ENCODE peak calls at places on chromosomes 16 and 17, in five cellular contexts. Z is psoas muscle, C is adrenal gland, F is heart left ventricle, S is left lung. J is an unnamed sample.

GRCh38 chr16:11145173-11145820 is 110.7 kb downstream of the SOCS1 start:
- DNase-seq in Z (peak), C (no peak), F (no peak), S (peak), J (peak)

GRCh38 chr16:13342675-13343074 is 441.3 kb downstream of the SHISA9 start:
- DNase-seq in Z (no peak), C (no peak), F (no peak), S (no peak), J (no peak)

GRCh38 chr17:66665194-66665593 is 169.7 kb upstream of the CACNG5 start:
- DNase-seq in Z (no peak), C (no peak), F (no peak), S (no peak), J (no peak)

GRCh38 chr17:72518810-72519597 is 398.2 kb downstream of the SOX9 start:
- DNase-seq in Z (no peak), C (no peak), F (no peak), S (no peak), J (no peak)

GRCh38 chr17:64784353-64784798 is 122.3 kb upstream of the SMURF2 start:
- DNase-seq in Z (no peak), C (no peak), F (no peak), S (no peak), J (no peak)

GRCh38 chr17:18850679-18851078 is 7.3 kb upstream of the PRPSAP2 start:
- DNase-seq in Z (no peak), C (no peak), F (no peak), S (no peak), J (no peak)

GRCh38 chr17:4988168-4988567 is 693 bp upstream of the CAMTA2 start:
- DNase-seq in Z (peak), C (no peak), F (no peak), S (no peak), J (no peak)

GRCh38 chr17:249236-249993 is 68.0 kb upstream of the DOC2B start:
- DNase-seq in Z (no peak), C (peak), F (no peak), S (peak), J (no peak)

GRCh38 chr16:30355954-30356308 is 823 bp upstream of the CD2BP2 start:
- DNase-seq in Z (no peak), C (no peak), F (no peak), S (no peak), J (no peak)

GRCh38 chr16:65743558-65743957 is 621.7 kb upstream of the CDH11 start:
- DNase-seq in Z (no peak), C (no peak), F (no peak), S (no peak), J (no peak)

GRCh38 chr17:71460943-71461342 is 659.9 kb upstream of the SOX9 start:
- DNase-seq in Z (no peak), C (no peak), F (no peak), S (no peak), J (peak)

GRCh38 chr17:67260051-67260987 is 15.3 kb upstream of the HELZ start:
- DNase-seq in Z (peak), C (no peak), F (no peak), S (no peak), J (peak)

GRCh38 chr17:39704821-39705551 is 5.1 kb downstream of the ERBB2 start:
- DNase-seq in Z (no peak), C (no peak), F (no peak), S (peak), J (peak)

GRCh38 chr17:31467502-31468256 is 76.2 kb downstream of the RAB11FIP4 start:
- DNase-seq in Z (no peak), C (no peak), F (peak), S (no peak), J (no peak)

GRCh38 chr17:13727441-13728171 is 125.9 kb upstream of the HS3ST3A1 start:
- DNase-seq in Z (no peak), C (no peak), F (no peak), S (no peak), J (peak)

GRCh38 chr17:44906010-44906646 is 6.9 kb upstream of the EFTUD2 start:
- DNase-seq in Z (no peak), C (no peak), F (no peak), S (no peak), J (peak)

GRCh38 chr16:88058136-88058535 is 106.9 kb downstream of the BANP start:
- DNase-seq in Z (no peak), C (no peak), F (no peak), S (peak), J (no peak)

GRCh38 chr17:79201536-79202227 is 127.1 kb downstream of the ENGASE start:
- DNase-seq in Z (no peak), C (no peak), F (no peak), S (no peak), J (no peak)

GRCh38 chr16:25550647-25551046 is 141.1 kb upstream of the HS3ST4 start:
- DNase-seq in Z (no peak), C (no peak), F (no peak), S (no peak), J (no peak)

GRCh38 chr17:50060951-50061712 is 5.2 kb downstream of the ITGA3 start:
- DNase-seq in Z (peak), C (peak), F (peak), S (no peak), J (peak)

GRCh38 chr16:59385953-59386352 is 651.8 kb upstream of the GOT2 start:
- DNase-seq in Z (no peak), C (no peak), F (no peak), S (no peak), J (peak)

GRCh38 chr16:2483160-2483559 is 8.2 kb downstream of the TBC1D24 start:
- DNase-seq in Z (no peak), C (no peak), F (no peak), S (no peak), J (peak)

GRCh38 chr16:2825049-2825742 is 4.9 kb upstream of the ZG16B start:
- DNase-seq in Z (no peak), C (no peak), F (no peak), S (no peak), J (no peak)

GRCh38 chr17:59754547-59754946 is 47.1 kb downstream of the VMP1 start:
- DNase-seq in Z (no peak), C (no peak), F (no peak), S (no peak), J (peak)

GRCh38 chr16:8583712-8584111 is 6.6 kb downstream of the TMEM114 start:
- DNase-seq in Z (no peak), C (no peak), F (no peak), S (no peak), J (no peak)

GRCh38 chr16:49455991-49456745 is 82.6 kb downstream of the C16orf78 start:
- DNase-seq in Z (no peak), C (no peak), F (no peak), S (no peak), J (no peak)

GRCh38 chr17:65182233-65182632 is 45.1 kb downstream of the RGS9 start:
- DNase-seq in Z (no peak), C (no peak), F (no peak), S (no peak), J (no peak)

GRCh38 chr16:87042551-87043272 is 274.5 kb downstream of the C16orf95 start:
- DNase-seq in Z (no peak), C (no peak), F (no peak), S (no peak), J (no peak)

GRCh38 chr16:87635541-87636049 is 33.3 kb downstream of the JPH3 start:
- DNase-seq in Z (peak), C (peak), F (peak), S (peak), J (peak)

GRCh38 chr17:15662726-15663125 is 21.4 kb downstream of the TRIM16 start:
- DNase-seq in Z (no peak), C (no peak), F (no peak), S (no peak), J (no peak)

GRCh38 chr17:8913091-8913490 is 45.6 kb upstream of the PIK3R6 start:
- DNase-seq in Z (no peak), C (no peak), F (no peak), S (no peak), J (no peak)

GRCh38 chr17:11031787-11032186 is 193.9 kb upstream of the PIRT start:
- DNase-seq in Z (no peak), C (no peak), F (no peak), S (no peak), J (no peak)

GRCh38 chr17:48211787-48212186 is 104.2 kb downstream of the SNX11 start:
- DNase-seq in Z (no peak), C (no peak), F (no peak), S (no peak), J (no peak)

GRCh38 chr17:8698142-8699050 is 46.2 kb downstream of the CCDC42 start:
- DNase-seq in Z (peak), C (peak), F (peak), S (no peak), J (peak)

GRCh38 chr16:87864331-87864989 is 4.8 kb downstream of the SLC7A5 start:
- DNase-seq in Z (no peak), C (no peak), F (no peak), S (no peak), J (peak)

GRCh38 chr17:77427471-77427991 is 286.8 kb downstream of the SEC14L1 start:
- DNase-seq in Z (peak), C (peak), F (peak), S (no peak), J (peak)

GRCh38 chr16:73433493-73434307 is 385.8 kb upstream of the ZFHX3 start:
- DNase-seq in Z (no peak), C (no peak), F (no peak), S (no peak), J (no peak)

GRCh38 chr17:65855245-65855644 is 293.8 kb upstream of the AXIN2 start:
- DNase-seq in Z (no peak), C (no peak), F (no peak), S (no peak), J (peak)

GRCh38 chr17:8109669-8110455 is 8.5 kb downstream of the ALOXE3 start:
- DNase-seq in Z (peak), C (peak), F (peak), S (peak), J (peak)

GRCh38 chr16:2468725-2469398 is 2.2 kb upstream of the NTN3 start:
- DNase-seq in Z (no peak), C (peak), F (no peak), S (no peak), J (no peak)

GRCh38 chr16:28495795-28496749 is 1.6 kb downstream of the APOBR start:
- DNase-seq in Z (no peak), C (no peak), F (no peak), S (no peak), J (no peak)
- H3K4me3 ChIP-seq in Z (no peak), C (no peak), F (no peak), S (peak), J (no peak)

GRCh38 chr17:57868007-57868774 is 18.3 kb upstream of the MRPS23 start:
- DNase-seq in Z (peak), C (peak), F (peak), S (no peak), J (peak)
- TF ChIP-seq CTCF in Z (peak), C (peak), F (peak), S (no peak), J (peak)

GRCh38 chr16:57668630-57669475 is 747 bp downstream of the ADGRG3 start:
- DNase-seq in Z (no peak), C (no peak), F (no peak), S (peak), J (no peak)
- H3K4me3 ChIP-seq in Z (no peak), C (no peak), F (no peak), S (peak), J (no peak)

GRCh38 chr17:57552114-57552601 is 192.9 kb downstream of the CCDC182 start:
- DNase-seq in Z (no peak), C (no peak), F (no peak), S (peak), J (no peak)
- TF ChIP-seq CTCF in Z (peak), C (peak), F (peak), S (peak), J (peak)

GRCh38 chr16:85220125-85220839 is 108.0 kb upstream of the CIBAR2 start:
- DNase-seq in Z (peak), C (peak), F (peak), S (no peak), J (peak)
- H3K4me3 ChIP-seq in Z (peak), C (peak), F (peak), S (no peak), J (peak)

DNA sequence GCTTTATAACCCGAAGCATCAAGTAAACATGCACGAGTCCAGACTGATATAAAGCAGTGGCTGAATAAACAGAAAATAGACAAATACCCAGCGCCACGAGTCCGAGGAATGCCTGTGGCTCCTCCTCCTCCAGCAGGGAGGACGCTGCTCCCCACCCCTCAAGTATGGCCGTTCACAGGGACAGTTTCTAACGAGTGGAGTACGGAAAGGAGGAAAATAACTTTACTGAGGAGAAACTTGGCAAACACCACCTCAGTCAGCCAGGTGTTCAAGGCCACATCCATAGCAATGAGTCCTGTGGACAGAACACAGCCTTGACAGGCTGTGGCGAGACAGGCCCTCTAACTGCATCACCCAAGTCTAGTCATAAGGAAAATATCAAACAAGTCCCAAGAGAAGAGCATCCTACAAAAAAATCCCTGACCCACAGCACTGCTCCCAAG is 9.2 kb downstream of the ZDHHC7 start:
- DNase-seq in Z (no peak), C (no peak), F (no peak), S (no peak), J (no peak)
- TF ChIP-seq CTCF in Z (no peak), C (no peak), F (no peak), S (no peak), J (no peak)

GRCh38 chr17:27345141-27345904 is 51.4 kb downstream of the WSB1 start:
- DNase-seq in Z (no peak), C (peak), F (no peak), S (no peak), J (no peak)
- H3K4me3 ChIP-seq in Z (no peak), C (no peak), F (no peak), S (no peak), J (no peak)